ENCODE peak calls at places on chromosomes 6 and 20, in seven cellular contexts. A is pancreas; R is heart right ventricle; W is lower lobe of right lung; Z is cardiac muscle cell; I is CD8-positive, alpha-beta T cell; O is Panc1. C is an unnamed sample. For H3K27me3, the result is how much of the 10 kb centered on the place peaks cover.

GRCh38 chr6:13668291-13668928 is 43.2 kb downstream of the RANBP9 start:
- DNase-seq in I (no peak), R (no peak), A (no peak), Z (peak), W (no peak), O (no peak), C (peak)

GRCh38 chr6:13710552-13711383 is 867 bp downstream of the RANBP9 start:
- DNase-seq in R (peak), I (peak), A (peak), Z (no peak), O (no peak), W (peak), C (peak)

GRCh38 chr6:14354919-14355572 is 237.5 kb downstream of the CD83 start:
- DNase-seq in W (peak), O (no peak), R (peak), A (peak), Z (peak), I (no peak), C (no peak)

GRCh38 chr6:45455408-45455807 is 77.7 kb upstream of the SUPT3H start:
- DNase-seq in Z (no peak), O (no peak), A (no peak), I (no peak), W (no peak), R (no peak), C (no peak)

GRCh38 chr6:21992178-21992967 is 304.5 kb downstream of the PRL start:
- DNase-seq in Z (peak), A (no peak), R (no peak), W (no peak), I (no peak), O (no peak), C (no peak)

GRCh38 chr6:57313009-57313408 is 4.4 kb upstream of the PRIM2 start:
- DNase-seq in O (no peak), A (no peak), R (no peak), I (no peak), W (no peak), Z (no peak), C (no peak)

GRCh38 chr6:111789593-111789992 is 83.7 kb downstream of the FYN start:
- DNase-seq in R (no peak), Z (peak), I (no peak), W (no peak), O (no peak), A (no peak), C (no peak)

GRCh38 chr6:114739656-114740055 is 396.8 kb upstream of the HS3ST5 start:
- DNase-seq in O (no peak), W (no peak), A (peak), Z (no peak), R (no peak), I (no peak), C (no peak)

GRCh38 chr20:59596690-59597089 is 7.7 kb upstream of the PHACTR3 start:
- DNase-seq in I (no peak), W (no peak), R (no peak), O (no peak), Z (no peak), A (no peak), C (no peak)

GRCh38 chr20:24990810-24991252 is 1.7 kb downstream of the APMAP start:
- DNase-seq in R (no peak), Z (no peak), A (no peak), O (no peak), I (no peak), W (no peak), C (no peak)

GRCh38 chr6:34696189-34696738 is 303 bp downstream of the ILRUN start:
- DNase-seq in A (no peak), Z (peak), I (no peak), R (peak), W (peak), O (no peak), C (no peak)

GRCh38 chr6:70396796-70397729 is 16.2 kb upstream of the FAM135A start:
- DNase-seq in Z (peak), R (no peak), A (peak), W (no peak), I (no peak), O (no peak), C (no peak)

GRCh38 chr6:129501401-129502051 is 208.5 kb downstream of the ARHGAP18 start:
- DNase-seq in A (no peak), O (peak), I (no peak), W (peak), R (peak), Z (peak), C (no peak)

GRCh38 chr6:55562318-55562717 is 16.7 kb downstream of the HMGCLL1 start:
- DNase-seq in W (no peak), I (no peak), R (no peak), O (no peak), A (no peak), Z (no peak), C (no peak)

GRCh38 chr20:25227317-25227831 is 20.5 kb upstream of the PYGB start:
- DNase-seq in W (no peak), I (no peak), R (no peak), Z (peak), O (peak), A (no peak), C (no peak)

GRCh38 chr6:137341721-137342195 is 122.6 kb upstream of the IFNGR1 start:
- DNase-seq in A (peak), Z (peak), R (peak), I (peak), O (no peak), W (peak), C (no peak)

GRCh38 chr6:40983752-40984151 is 55.3 kb downstream of the UNC5CL start:
- DNase-seq in O (no peak), I (no peak), A (no peak), R (no peak), Z (no peak), W (no peak), C (no peak)

GRCh38 chr6:64685401-64685800 is 1021.6 kb downstream of the EYS start:
- DNase-seq in I (no peak), O (no peak), W (no peak), R (no peak), A (no peak), Z (no peak), C (no peak)

GRCh38 chr6:137486388-137486787 is 7.8 kb downstream of the OLIG3 start:
- DNase-seq in Z (no peak), O (no peak), I (no peak), R (no peak), W (no peak), A (no peak), C (no peak)

GRCh38 chr6:26246553-26246952 is 118.4 kb upstream of the BTN3A2 start:
- DNase-seq in Z (no peak), A (no peak), I (no peak), O (no peak), W (no peak), R (no peak), C (no peak)

GRCh38 chr6:26251354-26252081 is 113.5 kb upstream of the BTN3A2 start:
- DNase-seq in W (peak), R (peak), I (peak), A (no peak), Z (peak), O (no peak), C (peak)

GRCh38 chr6:26249709-26249958 is 115.4 kb upstream of the BTN3A2 start:
- DNase-seq in W (no peak), O (no peak), R (no peak), I (peak), Z (no peak), A (no peak), C (no peak)

GRCh38 chr6:26250806-26251075 is 114.3 kb upstream of the BTN3A2 start:
- DNase-seq in A (no peak), Z (peak), O (no peak), R (no peak), W (no peak), I (peak), C (no peak)

GRCh38 chr6:26249959-26250805 is 114.8 kb upstream of the BTN3A2 start:
- DNase-seq in Z (peak), I (peak), A (peak), W (peak), O (no peak), R (peak), C (peak)
- TF ChIP-seq CTCF in Z (peak), I (peak), A (no peak), W (peak), O (no peak), R (peak), C (peak)

GRCh38 chr6:49911252-49911651 is 44.9 kb upstream of the CRISP1 start:
- DNase-seq in Z (no peak), W (no peak), O (no peak), A (no peak), I (no peak), R (no peak), C (no peak)
- H3K4me3 ChIP-seq in Z (no peak), W (no peak), O (no peak), A (no peak), I (no peak), R (no peak), C (no peak)

GRCh38 chr6:158517038-158517437 is 42.9 kb upstream of the TMEM181 start:
- DNase-seq in O (no peak), A (no peak), I (no peak), R (no peak), W (no peak), Z (no peak), C (no peak)
- H3K27me3 ChIP-seq in O (under half), A (under half), I (under half), R (under half), W (under half), Z (under half), C (under half)

GRCh38 chr6:109690740-109691687 is at the start of the genes AK9 and FIG4:
- DNase-seq in I (peak), W (peak), Z (peak), O (peak), R (peak), A (peak), C (peak)
- TF ChIP-seq CTCF in I (no peak), W (peak), Z (peak), O (peak), R (peak), A (no peak), C (peak)

GRCh38 chr6:2528156-2528555 is 222.6 kb downstream of the MYLK4 start:
- DNase-seq in Z (no peak), I (no peak), A (no peak), W (no peak), O (no peak), R (no peak), C (no peak)

GRCh38 chr6:2535492-2535891 is 215.2 kb downstream of the MYLK4 start:
- DNase-seq in R (no peak), O (no peak), W (no peak), I (no peak), A (no peak), Z (no peak), C (no peak)

GRCh38 chr6:2529217-2529719 is 221.5 kb downstream of the MYLK4 start:
- DNase-seq in Z (no peak), I (no peak), W (no peak), R (no peak), O (no peak), A (no peak), C (no peak)

GRCh38 chr6:2534406-2535139 is 216.1 kb downstream of the MYLK4 start:
- DNase-seq in I (no peak), O (no peak), A (no peak), W (no peak), R (no peak), Z (peak), C (no peak)

DNA sequence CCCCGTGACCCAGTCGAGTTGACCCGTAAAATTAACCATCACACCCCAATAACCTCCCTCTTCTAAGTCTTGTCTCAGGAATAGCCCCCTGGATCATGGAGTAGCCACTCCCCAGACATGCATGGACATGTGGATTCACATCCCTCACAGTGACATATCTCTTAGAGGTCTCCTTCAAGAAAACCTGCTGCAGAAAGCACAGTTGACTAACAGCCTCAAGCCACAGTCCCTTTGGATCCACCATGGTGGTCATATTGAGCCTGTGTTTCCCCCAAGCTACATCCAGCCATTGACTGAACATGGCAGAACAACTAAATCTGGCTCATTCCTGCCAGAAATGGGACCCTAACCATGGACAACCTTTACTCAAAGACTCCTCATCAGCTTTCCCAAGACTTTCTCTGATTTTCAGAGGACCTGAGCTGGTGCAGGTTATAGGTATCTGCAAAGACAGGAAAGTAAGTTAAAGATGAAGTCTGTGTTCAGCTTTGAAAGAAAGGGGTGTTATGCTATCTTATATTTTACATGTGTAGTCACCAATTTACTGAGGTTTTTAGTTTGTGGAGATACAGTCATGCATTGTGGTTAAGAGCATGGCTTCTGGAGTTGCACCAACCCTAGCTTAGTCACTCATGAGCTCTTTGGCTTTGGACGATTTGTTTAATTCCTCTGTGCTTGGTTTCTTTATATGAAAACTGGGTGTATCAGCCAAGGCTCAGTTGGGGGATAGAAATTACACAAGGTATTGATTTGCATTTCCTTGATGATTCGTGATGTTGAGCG is 219.1 kb downstream of the MYLK4 start:
- DNase-seq in O (no peak), A (no peak), W (no peak), I (no peak), Z (peak), R (no peak), C (no peak)
- H3K4me3 ChIP-seq in O (no peak), A (no peak), W (no peak), I (no peak), Z (no peak), R (no peak), C (no peak)

GRCh38 chr6:149923327-149923986 is 536 bp upstream of the RAET1G start:
- DNase-seq in I (no peak), Z (no peak), A (no peak), R (no peak), W (no peak), O (no peak), C (no peak)
- H3K27me3 ChIP-seq in I (under half), Z (half or more), A (under half), R (under half), W (under half), O (under half), C (under half)

C was measured in GM06990.